ENCODE peak calls at places on chromosomes 6 and 20, in six cellular contexts. One of them, this sample, is unnamed. For H3K36me3, the result is how much of the 10 kb centered on the place peaks cover.

GRCh38 chr6:154950979-154951378 is 44.1 kb upstream of the TIAM2 start:
- DNase-seq in hepatocyte: no peak
- DNase-seq in HCT116: no peak
- DNase-seq in GM23338: no peak
- DNase-seq in astrocyte: no peak
- DNase-seq in neural progenitor cell: no peak
- DNase-seq in this sample: no peak

GRCh38 chr6:85674604-85675003 is 31.9 kb upstream of the SYNCRIP start:
- DNase-seq in hepatocyte: no peak
- DNase-seq in HCT116: no peak
- DNase-seq in GM23338: peak
- DNase-seq in astrocyte: no peak
- DNase-seq in neural progenitor cell: no peak
- DNase-seq in this sample: no peak

GRCh38 chr6:167279766-167280440 is 11.2 kb upstream of the UNC93A start:
- DNase-seq in hepatocyte: no peak
- DNase-seq in HCT116: no peak
- DNase-seq in GM23338: no peak
- DNase-seq in astrocyte: no peak
- DNase-seq in neural progenitor cell: no peak
- DNase-seq in this sample: no peak

GRCh38 chr20:41393705-41394066 is 27.1 kb upstream of the EMILIN3 start:
- DNase-seq in hepatocyte: no peak
- DNase-seq in HCT116: no peak
- DNase-seq in GM23338: no peak
- DNase-seq in astrocyte: no peak
- DNase-seq in neural progenitor cell: no peak
- DNase-seq in this sample: no peak

GRCh38 chr20:24958506-24959385 is 9.7 kb downstream of the CST7 start:
- DNase-seq in hepatocyte: no peak
- DNase-seq in HCT116: no peak
- DNase-seq in GM23338: no peak
- DNase-seq in astrocyte: no peak
- DNase-seq in neural progenitor cell: no peak
- DNase-seq in this sample: no peak

GRCh38 chr20:50520222-50520877 is 10.2 kb downstream of the PTPN1 start:
- DNase-seq in hepatocyte: no peak
- DNase-seq in HCT116: no peak
- DNase-seq in GM23338: no peak
- DNase-seq in astrocyte: no peak
- DNase-seq in neural progenitor cell: no peak
- DNase-seq in this sample: peak

GRCh38 chr6:110528051-110528929 is 51.9 kb upstream of the SLC22A16 start:
- DNase-seq in hepatocyte: peak
- DNase-seq in HCT116: peak
- DNase-seq in GM23338: peak
- DNase-seq in astrocyte: peak
- DNase-seq in neural progenitor cell: peak
- DNase-seq in this sample: peak

GRCh38 chr6:148837941-148838340 is 91.1 kb downstream of the UST start:
- DNase-seq in hepatocyte: no peak
- DNase-seq in HCT116: no peak
- DNase-seq in GM23338: no peak
- DNase-seq in astrocyte: no peak
- DNase-seq in neural progenitor cell: no peak
- DNase-seq in this sample: no peak

GRCh38 chr20:21936261-21936660 is 230.8 kb downstream of the PAX1 start:
- DNase-seq in hepatocyte: no peak
- DNase-seq in HCT116: no peak
- DNase-seq in GM23338: no peak
- DNase-seq in astrocyte: no peak
- DNase-seq in neural progenitor cell: no peak
- DNase-seq in this sample: no peak

GRCh38 chr20:49431345-49431744 is 51.1 kb downstream of the KCNB1 start:
- DNase-seq in hepatocyte: no peak
- DNase-seq in HCT116: no peak
- DNase-seq in GM23338: no peak
- DNase-seq in astrocyte: no peak
- DNase-seq in neural progenitor cell: no peak
- DNase-seq in this sample: peak

GRCh38 chr6:109762166-109762565 is 71.1 kb downstream of the FIG4 start:
- DNase-seq in hepatocyte: no peak
- DNase-seq in HCT116: no peak
- DNase-seq in GM23338: no peak
- DNase-seq in astrocyte: no peak
- DNase-seq in neural progenitor cell: no peak
- DNase-seq in this sample: no peak

GRCh38 chr6:163177892-163178420 is 236.6 kb upstream of the QKI start:
- DNase-seq in hepatocyte: no peak
- DNase-seq in HCT116: no peak
- DNase-seq in GM23338: no peak
- DNase-seq in astrocyte: no peak
- DNase-seq in neural progenitor cell: no peak
- DNase-seq in this sample: no peak

GRCh38 chr20:55500130-55500529 is 505.2 kb downstream of the CBLN4 start:
- DNase-seq in hepatocyte: peak
- DNase-seq in HCT116: no peak
- DNase-seq in GM23338: no peak
- DNase-seq in astrocyte: no peak
- DNase-seq in neural progenitor cell: no peak
- DNase-seq in this sample: no peak

GRCh38 chr6:170371588-170371987 is 65.0 kb downstream of the FAM120B start:
- DNase-seq in hepatocyte: no peak
- DNase-seq in HCT116: no peak
- DNase-seq in GM23338: peak
- DNase-seq in astrocyte: no peak
- DNase-seq in neural progenitor cell: peak
- DNase-seq in this sample: no peak

GRCh38 chr20:23636182-23636907 is 1.4 kb downstream of the CST3 start:
- DNase-seq in hepatocyte: no peak
- DNase-seq in HCT116: no peak
- DNase-seq in GM23338: no peak
- DNase-seq in astrocyte: no peak
- DNase-seq in neural progenitor cell: no peak
- DNase-seq in this sample: peak

GRCh38 chr20:25011261-25011660 is 18.7 kb upstream of the APMAP start:
- DNase-seq in hepatocyte: no peak
- DNase-seq in HCT116: no peak
- DNase-seq in GM23338: no peak
- DNase-seq in astrocyte: no peak
- DNase-seq in neural progenitor cell: no peak
- DNase-seq in this sample: no peak

GRCh38 chr6:51415501-51415900 is 596.8 kb downstream of the TFAP2B start:
- DNase-seq in hepatocyte: no peak
- DNase-seq in HCT116: no peak
- DNase-seq in GM23338: no peak
- DNase-seq in astrocyte: no peak
- DNase-seq in neural progenitor cell: no peak
- DNase-seq in this sample: no peak

GRCh38 chr6:37182736-37183590 is 13.0 kb downstream of the PIM1 start:
- DNase-seq in hepatocyte: no peak
- DNase-seq in HCT116: no peak
- DNase-seq in GM23338: no peak
- DNase-seq in astrocyte: no peak
- DNase-seq in neural progenitor cell: no peak
- DNase-seq in this sample: no peak

GRCh38 chr6:14165091-14165490 is 47.5 kb downstream of the CD83 start:
- DNase-seq in hepatocyte: no peak
- DNase-seq in HCT116: no peak
- DNase-seq in GM23338: no peak
- DNase-seq in astrocyte: peak
- DNase-seq in neural progenitor cell: no peak
- DNase-seq in this sample: peak

DNA sequence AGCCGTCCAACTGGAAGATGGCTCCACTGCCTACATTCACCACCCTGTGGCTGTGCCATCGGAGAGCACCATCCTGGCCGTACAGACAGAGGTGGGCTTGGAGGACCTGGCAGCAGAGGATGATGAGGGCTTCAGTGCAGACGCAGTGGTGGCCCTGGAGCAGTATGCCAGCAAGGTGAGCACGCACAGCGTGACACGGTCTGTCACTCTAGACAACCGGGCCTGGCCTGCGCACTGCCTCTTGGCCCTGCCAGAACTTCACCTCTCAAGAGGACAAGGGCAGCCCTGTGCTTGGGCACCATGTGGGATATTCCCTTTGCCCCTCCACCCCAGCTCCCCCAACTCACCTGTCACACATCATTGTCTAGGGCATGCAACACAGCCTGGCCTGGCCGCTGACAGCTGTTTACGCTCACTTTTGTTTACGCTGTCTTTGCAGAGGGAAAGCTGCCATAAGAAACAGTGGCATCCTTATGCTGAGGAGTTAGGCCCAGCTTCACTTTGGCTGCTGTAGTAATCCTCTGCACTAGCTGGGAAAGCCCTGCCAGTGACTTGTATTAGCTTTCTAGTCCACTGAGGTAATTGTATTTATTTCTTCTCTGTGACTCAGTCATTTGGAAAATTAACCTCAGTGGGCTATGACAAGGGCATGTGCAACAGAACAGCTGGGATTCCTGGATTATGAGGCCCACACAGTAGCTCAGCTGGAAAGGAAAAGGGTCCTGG is 9.8 kb upstream of the DEF6 start:
- DNase-seq in hepatocyte: no peak
- DNase-seq in HCT116: no peak
- DNase-seq in GM23338: no peak
- DNase-seq in astrocyte: no peak
- DNase-seq in neural progenitor cell: no peak
- DNase-seq in this sample: peak
- H3K36me3 ChIP-seq in hepatocyte: under half
- H3K36me3 ChIP-seq in HCT116: under half
- H3K36me3 ChIP-seq in GM23338: under half
- H3K36me3 ChIP-seq in astrocyte: under half
- H3K36me3 ChIP-seq in neural progenitor cell: under half
- H3K36me3 ChIP-seq in this sample: under half

GRCh38 chr6:39855356-39855995 is 63.3 kb downstream of the DAAM2 start:
- DNase-seq in hepatocyte: no peak
- DNase-seq in HCT116: no peak
- DNase-seq in GM23338: no peak
- DNase-seq in astrocyte: no peak
- DNase-seq in neural progenitor cell: no peak
- DNase-seq in this sample: peak
- H3K4me2 ChIP-seq in hepatocyte: no peak
- H3K4me2 ChIP-seq in HCT116: no peak
- H3K4me2 ChIP-seq in GM23338: no peak
- H3K4me2 ChIP-seq in astrocyte: peak
- H3K4me2 ChIP-seq in neural progenitor cell: no peak
- H3K4me2 ChIP-seq in this sample: no peak

DNA sequence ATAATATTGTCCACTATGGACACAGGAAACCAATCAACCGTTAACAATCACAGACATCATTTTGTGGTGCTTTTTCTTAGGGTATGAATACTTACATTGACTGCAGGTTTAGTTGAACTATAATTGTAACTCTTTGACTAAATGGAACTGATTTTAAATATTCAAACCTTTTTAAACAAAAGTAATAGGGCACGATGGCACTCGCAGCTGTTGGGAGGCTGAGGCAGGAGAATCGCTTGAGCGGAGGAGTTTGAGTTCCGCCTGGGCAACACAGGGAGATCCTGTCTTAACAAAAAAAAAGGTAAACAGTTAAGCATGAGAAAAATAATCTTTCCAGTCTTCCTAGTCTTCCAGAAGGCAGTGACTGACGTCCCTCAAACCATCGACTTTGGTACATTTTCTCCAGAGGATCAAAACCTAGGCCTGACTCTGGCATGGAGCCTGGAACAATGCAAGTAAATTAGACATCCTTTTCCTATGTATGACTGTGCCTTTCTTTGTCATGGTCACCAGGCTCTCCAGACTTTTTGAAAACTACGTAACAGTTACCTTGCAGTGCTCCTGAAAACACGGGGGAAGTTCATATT is 16.6 kb upstream of the PRDM13 start:
- DNase-seq in hepatocyte: no peak
- DNase-seq in HCT116: no peak
- DNase-seq in GM23338: no peak
- DNase-seq in astrocyte: no peak
- DNase-seq in neural progenitor cell: no peak
- DNase-seq in this sample: no peak
- TF ChIP-seq EZH2 in hepatocyte: no peak
- TF ChIP-seq EZH2 in HCT116: no peak
- TF ChIP-seq EZH2 in GM23338: no peak
- TF ChIP-seq EZH2 in astrocyte: no peak
- TF ChIP-seq EZH2 in neural progenitor cell: peak
- TF ChIP-seq EZH2 in this sample: no peak

DNA sequence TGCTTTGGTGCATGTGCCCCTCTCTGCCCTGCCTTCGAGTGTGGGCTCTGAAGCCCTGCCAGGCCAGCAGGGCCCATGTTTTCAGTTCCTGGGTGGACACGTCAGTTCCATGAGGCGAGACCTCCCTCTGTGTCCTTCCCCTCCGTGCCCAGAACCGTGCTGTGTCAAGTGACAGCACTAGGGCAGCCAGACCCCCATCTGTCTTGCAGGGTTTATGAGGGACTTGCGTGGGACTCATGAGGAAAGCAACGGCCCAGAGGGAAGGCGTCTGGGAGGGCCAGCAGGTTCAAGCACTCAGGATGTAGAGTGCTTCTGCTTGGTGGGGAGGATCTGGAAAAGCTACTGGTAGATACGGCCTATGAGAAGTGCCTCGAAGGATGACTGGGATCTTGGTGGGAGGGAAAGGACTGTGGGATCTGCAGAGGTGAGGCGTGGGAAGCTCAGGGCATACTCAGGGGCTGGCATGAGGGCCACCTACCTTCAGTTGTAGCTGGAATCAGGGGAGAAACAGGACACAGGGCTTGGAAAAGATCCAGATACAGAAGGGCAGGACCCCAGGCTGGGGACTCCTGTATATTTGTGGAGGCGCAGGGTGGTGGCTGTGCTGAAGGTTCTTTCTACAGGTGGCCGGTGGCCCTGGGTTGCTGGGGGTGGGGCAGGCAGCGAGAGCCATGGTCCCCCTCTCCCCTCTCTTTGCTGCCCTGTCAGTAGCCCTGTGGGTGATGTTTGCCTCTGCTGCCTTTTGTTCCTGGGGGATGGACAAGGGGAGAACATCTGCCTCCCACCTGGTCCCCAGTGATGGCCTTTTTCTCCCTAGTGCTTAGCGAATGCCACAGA is 5.5 kb downstream of the NPEPL1 start:
- DNase-seq in hepatocyte: no peak
- DNase-seq in HCT116: no peak
- DNase-seq in GM23338: no peak
- DNase-seq in astrocyte: no peak
- DNase-seq in neural progenitor cell: no peak
- DNase-seq in this sample: no peak
- H3K36me3 ChIP-seq in hepatocyte: under half
- H3K36me3 ChIP-seq in HCT116: under half
- H3K36me3 ChIP-seq in GM23338: under half
- H3K36me3 ChIP-seq in astrocyte: under half
- H3K36me3 ChIP-seq in neural progenitor cell: under half
- H3K36me3 ChIP-seq in this sample: under half

GRCh38 chr20:53959849-53960585 is 110.4 kb downstream of the BCAS1 start:
- DNase-seq in hepatocyte: no peak
- DNase-seq in HCT116: no peak
- DNase-seq in GM23338: no peak
- DNase-seq in astrocyte: peak
- DNase-seq in neural progenitor cell: no peak
- DNase-seq in this sample: peak
- H3K4me2 ChIP-seq in hepatocyte: no peak
- H3K4me2 ChIP-seq in HCT116: no peak
- H3K4me2 ChIP-seq in GM23338: no peak
- H3K4me2 ChIP-seq in astrocyte: peak
- H3K4me2 ChIP-seq in neural progenitor cell: no peak
- H3K4me2 ChIP-seq in this sample: peak